ENCODE peak calls at places on chromosomes 3 and 15, in seven cellular contexts. One of them, this sample, is unnamed.

GRCh38 chr3:123951522-123952447 is 9.2 kb downstream of the CCDC14 start:
- DNase-seq in spleen: no peak
- DNase-seq in suprapubic skin: no peak
- DNase-seq in HepG2: no peak
- DNase-seq in transverse colon: no peak
- DNase-seq in prostate gland: no peak
- DNase-seq in breast epithelium: no peak
- DNase-seq in this sample: no peak

GRCh38 chr15:96849501-96849900 is 519.0 kb downstream of the NR2F2 start:
- DNase-seq in spleen: no peak
- DNase-seq in suprapubic skin: no peak
- DNase-seq in HepG2: no peak
- DNase-seq in transverse colon: no peak
- DNase-seq in prostate gland: no peak
- DNase-seq in breast epithelium: no peak
- DNase-seq in this sample: no peak

GRCh38 chr15:49494842-49495241 is 71.8 kb downstream of the FGF7 start:
- DNase-seq in spleen: no peak
- DNase-seq in suprapubic skin: no peak
- DNase-seq in HepG2: no peak
- DNase-seq in transverse colon: no peak
- DNase-seq in prostate gland: no peak
- DNase-seq in breast epithelium: no peak
- DNase-seq in this sample: no peak

GRCh38 chr3:8593022-8593817 is 51.4 kb downstream of the SSUH2 start:
- DNase-seq in spleen: no peak
- DNase-seq in suprapubic skin: no peak
- DNase-seq in HepG2: no peak
- DNase-seq in transverse colon: no peak
- DNase-seq in prostate gland: no peak
- DNase-seq in breast epithelium: no peak
- DNase-seq in this sample: no peak

GRCh38 chr3:2921903-2922302 is 188.3 kb downstream of the IL5RA start:
- DNase-seq in spleen: no peak
- DNase-seq in suprapubic skin: no peak
- DNase-seq in HepG2: peak; percentile 5
- DNase-seq in transverse colon: no peak
- DNase-seq in prostate gland: no peak
- DNase-seq in breast epithelium: no peak
- DNase-seq in this sample: no peak

GRCh38 chr15:52200831-52201365 is 9.7 kb upstream of the GNB5 start:
- DNase-seq in spleen: no peak
- DNase-seq in suprapubic skin: no peak
- DNase-seq in HepG2: no peak
- DNase-seq in transverse colon: no peak
- DNase-seq in prostate gland: no peak
- DNase-seq in breast epithelium: no peak
- DNase-seq in this sample: no peak

GRCh38 chr3:69511361-69511760 is 125.5 kb upstream of the FRMD4B start:
- DNase-seq in spleen: no peak
- DNase-seq in suprapubic skin: no peak
- DNase-seq in HepG2: no peak
- DNase-seq in transverse colon: no peak
- DNase-seq in prostate gland: no peak
- DNase-seq in breast epithelium: no peak
- DNase-seq in this sample: no peak

GRCh38 chr3:123332124-123332641 is 116.7 kb downstream of the ADCY5 start:
- DNase-seq in spleen: peak; percentile 74
- DNase-seq in suprapubic skin: no peak
- DNase-seq in HepG2: no peak
- DNase-seq in transverse colon: no peak
- DNase-seq in prostate gland: no peak
- DNase-seq in breast epithelium: no peak
- DNase-seq in this sample: no peak

GRCh38 chr15:67024322-67024997 is 40.9 kb upstream of the SMAD3 start:
- DNase-seq in spleen: no peak
- DNase-seq in suprapubic skin: no peak
- DNase-seq in HepG2: peak; percentile 77
- DNase-seq in transverse colon: peak; percentile 77
- DNase-seq in prostate gland: peak; percentile 69
- DNase-seq in breast epithelium: peak; percentile 79
- DNase-seq in this sample: peak; percentile 68

GRCh38 chr3:53902067-53902466 is 10.4 kb upstream of the SELENOK start:
- DNase-seq in spleen: no peak
- DNase-seq in suprapubic skin: no peak
- DNase-seq in HepG2: no peak
- DNase-seq in transverse colon: no peak
- DNase-seq in prostate gland: no peak
- DNase-seq in breast epithelium: no peak
- DNase-seq in this sample: no peak

GRCh38 chr15:39135989-39136388 is 444.9 kb upstream of the THBS1 start:
- DNase-seq in spleen: no peak
- DNase-seq in suprapubic skin: no peak
- DNase-seq in HepG2: no peak
- DNase-seq in transverse colon: no peak
- DNase-seq in prostate gland: no peak
- DNase-seq in breast epithelium: no peak
- DNase-seq in this sample: no peak

GRCh38 chr3:185328324-185329004 is 34.5 kb upstream of the MAP3K13 start:
- DNase-seq in spleen: no peak
- DNase-seq in suprapubic skin: no peak
- DNase-seq in HepG2: peak; percentile 94
- DNase-seq in transverse colon: peak; percentile 84
- DNase-seq in prostate gland: no peak
- DNase-seq in breast epithelium: no peak
- DNase-seq in this sample: no peak

GRCh38 chr15:96331942-96332853 is 1.7 kb downstream of the NR2F2 start:
- DNase-seq in spleen: no peak
- DNase-seq in suprapubic skin: no peak
- DNase-seq in HepG2: no peak
- DNase-seq in transverse colon: peak; percentile 41
- DNase-seq in prostate gland: no peak
- DNase-seq in breast epithelium: peak; percentile 24
- DNase-seq in this sample: no peak

GRCh38 chr3:52402101-52402521 is 42.8 kb downstream of the SEMA3G start:
- DNase-seq in spleen: peak; percentile 72
- DNase-seq in suprapubic skin: no peak
- DNase-seq in HepG2: no peak
- DNase-seq in transverse colon: no peak
- DNase-seq in prostate gland: no peak
- DNase-seq in breast epithelium: no peak
- DNase-seq in this sample: no peak
- TF ChIP-seq POLR2AphosphoS5 in spleen: no peak
- TF ChIP-seq POLR2AphosphoS5 in suprapubic skin: no peak
- TF ChIP-seq POLR2AphosphoS5 in HepG2: no peak
- TF ChIP-seq POLR2AphosphoS5 in transverse colon: no peak
- TF ChIP-seq POLR2AphosphoS5 in prostate gland: no peak
- TF ChIP-seq POLR2AphosphoS5 in breast epithelium: no peak
- TF ChIP-seq POLR2AphosphoS5 in this sample: no peak

GRCh38 chr15:68292967-68293366 is 15.4 kb downstream of the FEM1B start:
- DNase-seq in spleen: no peak
- DNase-seq in suprapubic skin: no peak
- DNase-seq in HepG2: no peak
- DNase-seq in transverse colon: no peak
- DNase-seq in prostate gland: no peak
- DNase-seq in breast epithelium: no peak
- DNase-seq in this sample: no peak

GRCh38 chr15:68292157-68292781 is 14.7 kb downstream of the FEM1B start:
- DNase-seq in spleen: no peak
- DNase-seq in suprapubic skin: no peak
- DNase-seq in HepG2: no peak
- DNase-seq in transverse colon: no peak
- DNase-seq in prostate gland: no peak
- DNase-seq in breast epithelium: no peak
- DNase-seq in this sample: no peak

GRCh38 chr15:68289057-68289456 is 11.5 kb downstream of the FEM1B start:
- DNase-seq in spleen: no peak
- DNase-seq in suprapubic skin: no peak
- DNase-seq in HepG2: no peak
- DNase-seq in transverse colon: no peak
- DNase-seq in prostate gland: no peak
- DNase-seq in breast epithelium: no peak
- DNase-seq in this sample: no peak

GRCh38 chr15:68289621-68290352 is 12.2 kb downstream of the FEM1B start:
- DNase-seq in spleen: peak; percentile 19
- DNase-seq in suprapubic skin: no peak
- DNase-seq in HepG2: no peak
- DNase-seq in transverse colon: no peak
- DNase-seq in prostate gland: no peak
- DNase-seq in breast epithelium: no peak
- DNase-seq in this sample: no peak

GRCh38 chr15:68290715-68291114 is 13.2 kb downstream of the FEM1B start:
- DNase-seq in spleen: no peak
- DNase-seq in suprapubic skin: no peak
- DNase-seq in HepG2: no peak
- DNase-seq in transverse colon: no peak
- DNase-seq in prostate gland: no peak
- DNase-seq in breast epithelium: no peak
- DNase-seq in this sample: no peak
- H3K4me1 ChIP-seq in spleen: peaks cover 7% of the 10 kb centered on the region
- H3K4me1 ChIP-seq in suprapubic skin: peaks cover 63% of the 10 kb centered on the region
- H3K4me1 ChIP-seq in HepG2: peaks cover 12% of the 10 kb centered on the region
- H3K4me1 ChIP-seq in transverse colon: peaks cover 39% of the 10 kb centered on the region
- H3K4me1 ChIP-seq in prostate gland: no peaks in the 10 kb centered on the region
- H3K4me1 ChIP-seq in breast epithelium: no peaks in the 10 kb centered on the region
- H3K4me1 ChIP-seq in this sample: no peaks in the 10 kb centered on the region

GRCh38 chr3:170908235-170909116 is at the start of gene EIF5A2:
- DNase-seq in spleen: peak; percentile 95
- DNase-seq in suprapubic skin: peak; percentile 97
- DNase-seq in HepG2: peak; percentile 84
- DNase-seq in transverse colon: peak; percentile 90
- DNase-seq in prostate gland: peak; percentile 84
- DNase-seq in breast epithelium: peak; percentile 87
- DNase-seq in this sample: peak; percentile 91
- TF ChIP-seq POLR2AphosphoS5 in spleen: peak; percentile 73
- TF ChIP-seq POLR2AphosphoS5 in suprapubic skin: no peak
- TF ChIP-seq POLR2AphosphoS5 in HepG2: peak; percentile 35
- TF ChIP-seq POLR2AphosphoS5 in transverse colon: peak; percentile 58
- TF ChIP-seq POLR2AphosphoS5 in prostate gland: peak; percentile 74
- TF ChIP-seq POLR2AphosphoS5 in breast epithelium: peak; percentile 37
- TF ChIP-seq POLR2AphosphoS5 in this sample: peak; percentile 34

GRCh38 chr3:38168151-38168987 is 3.0 kb downstream of the OXSR1 start:
- DNase-seq in spleen: no peak
- DNase-seq in suprapubic skin: no peak
- DNase-seq in HepG2: no peak
- DNase-seq in transverse colon: no peak
- DNase-seq in prostate gland: no peak
- DNase-seq in breast epithelium: no peak
- DNase-seq in this sample: no peak
- H3K4me1 ChIP-seq in spleen: peaks cover 15% of the 10 kb centered on the region
- H3K4me1 ChIP-seq in suprapubic skin: peaks cover 34% of the 10 kb centered on the region
- H3K4me1 ChIP-seq in HepG2: peaks cover 60% of the 10 kb centered on the region
- H3K4me1 ChIP-seq in transverse colon: peaks cover 40% of the 10 kb centered on the region
- H3K4me1 ChIP-seq in prostate gland: no peaks in the 10 kb centered on the region
- H3K4me1 ChIP-seq in breast epithelium: peaks cover 4% of the 10 kb centered on the region
- H3K4me1 ChIP-seq in this sample: peaks cover 6% of the 10 kb centered on the region

GRCh38 chr3:11548721-11549131 is 95.0 kb downstream of the VGLL4 start:
- DNase-seq in spleen: peak; percentile 50
- DNase-seq in suprapubic skin: no peak
- DNase-seq in HepG2: no peak
- DNase-seq in transverse colon: peak; percentile 19
- DNase-seq in prostate gland: no peak
- DNase-seq in breast epithelium: no peak
- DNase-seq in this sample: peak; percentile 65
- TF ChIP-seq POLR2AphosphoS5 in spleen: no peak
- TF ChIP-seq POLR2AphosphoS5 in suprapubic skin: no peak
- TF ChIP-seq POLR2AphosphoS5 in HepG2: no peak
- TF ChIP-seq POLR2AphosphoS5 in transverse colon: no peak
- TF ChIP-seq POLR2AphosphoS5 in prostate gland: no peak
- TF ChIP-seq POLR2AphosphoS5 in breast epithelium: no peak
- TF ChIP-seq POLR2AphosphoS5 in this sample: peak; percentile 17

GRCh38 chr3:46992231-46992630 is 12.8 kb downstream of the NBEAL2 start:
- DNase-seq in spleen: peak; percentile 67
- DNase-seq in suprapubic skin: no peak
- DNase-seq in HepG2: no peak
- DNase-seq in transverse colon: no peak
- DNase-seq in prostate gland: no peak
- DNase-seq in breast epithelium: no peak
- DNase-seq in this sample: no peak

GRCh38 chr3:46988616-46989015 is 9.2 kb downstream of the NBEAL2 start:
- DNase-seq in spleen: no peak
- DNase-seq in suprapubic skin: no peak
- DNase-seq in HepG2: no peak
- DNase-seq in transverse colon: no peak
- DNase-seq in prostate gland: no peak
- DNase-seq in breast epithelium: no peak
- DNase-seq in this sample: no peak

GRCh38 chr3:46991406-46992165 is 12.1 kb downstream of the NBEAL2 start:
- DNase-seq in spleen: peak; percentile 76
- DNase-seq in suprapubic skin: no peak
- DNase-seq in HepG2: no peak
- DNase-seq in transverse colon: no peak
- DNase-seq in prostate gland: no peak
- DNase-seq in breast epithelium: no peak
- DNase-seq in this sample: no peak

GRCh38 chr3:46989146-46989810 is 9.8 kb downstream of the NBEAL2 start:
- DNase-seq in spleen: no peak
- DNase-seq in suprapubic skin: no peak
- DNase-seq in HepG2: no peak
- DNase-seq in transverse colon: no peak
- DNase-seq in prostate gland: no peak
- DNase-seq in breast epithelium: no peak
- DNase-seq in this sample: no peak

GRCh38 chr3:46990573-46991374 is 11.3 kb downstream of the NBEAL2 start:
- DNase-seq in spleen: peak; percentile 87
- DNase-seq in suprapubic skin: no peak
- DNase-seq in HepG2: no peak
- DNase-seq in transverse colon: peak; percentile 41
- DNase-seq in prostate gland: no peak
- DNase-seq in breast epithelium: no peak
- DNase-seq in this sample: no peak
- H3K4me1 ChIP-seq in spleen: peaks cover 44% of the 10 kb centered on the region
- H3K4me1 ChIP-seq in suprapubic skin: peaks cover 37% of the 10 kb centered on the region
- H3K4me1 ChIP-seq in HepG2: no peaks in the 10 kb centered on the region
- H3K4me1 ChIP-seq in transverse colon: peaks cover 24% of the 10 kb centered on the region
- H3K4me1 ChIP-seq in prostate gland: no peaks in the 10 kb centered on the region
- H3K4me1 ChIP-seq in breast epithelium: no peaks in the 10 kb centered on the region
- H3K4me1 ChIP-seq in this sample: peaks cover 2% of the 10 kb centered on the region

DNA sequence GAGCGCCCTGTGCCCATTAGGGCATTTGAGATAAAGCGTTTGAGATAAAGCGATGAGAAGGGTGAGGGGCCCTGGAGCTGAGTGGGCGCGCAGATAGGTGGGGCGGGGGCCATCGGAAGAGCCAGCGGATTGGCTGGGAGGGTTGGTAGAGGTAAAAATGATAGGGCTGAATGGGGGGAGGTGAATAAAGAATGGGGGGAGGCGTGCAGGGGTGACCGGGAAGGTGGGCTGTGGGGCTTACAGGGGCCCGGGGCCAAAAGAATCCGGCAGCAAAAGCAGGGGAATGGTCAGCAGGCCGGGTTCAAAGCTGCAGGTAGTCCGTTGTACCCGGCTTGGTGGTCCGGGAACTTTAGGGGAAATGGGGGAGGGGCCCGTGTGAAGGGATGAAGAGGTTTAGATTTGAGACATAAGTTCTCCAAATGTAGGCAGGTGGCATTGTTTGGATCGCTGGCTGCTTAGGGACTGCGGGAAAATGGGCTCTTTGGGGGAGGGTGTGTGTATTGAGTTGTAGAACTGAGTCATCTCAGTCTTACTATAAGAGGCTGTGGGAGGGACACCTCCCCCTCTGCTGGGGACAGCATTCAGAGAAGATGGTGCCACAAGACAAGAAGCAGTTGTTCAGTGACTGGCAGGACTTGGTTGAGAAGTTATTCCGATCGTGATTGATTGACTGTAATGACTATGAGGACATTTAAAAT is 623 bp downstream of the ARID3B start:
- DNase-seq in spleen: no peak
- DNase-seq in suprapubic skin: peak; percentile 77
- DNase-seq in HepG2: peak; percentile 29
- DNase-seq in transverse colon: peak; percentile 47
- DNase-seq in prostate gland: peak; percentile 7
- DNase-seq in breast epithelium: peak; percentile 52
- DNase-seq in this sample: no peak
- TF ChIP-seq POLR2AphosphoS5 in spleen: no peak
- TF ChIP-seq POLR2AphosphoS5 in suprapubic skin: no peak
- TF ChIP-seq POLR2AphosphoS5 in HepG2: no peak
- TF ChIP-seq POLR2AphosphoS5 in transverse colon: no peak
- TF ChIP-seq POLR2AphosphoS5 in prostate gland: peak; percentile 14
- TF ChIP-seq POLR2AphosphoS5 in breast epithelium: no peak
- TF ChIP-seq POLR2AphosphoS5 in this sample: no peak

This sample was measured in HCT116.